ENCODE peak calls at places on chromosomes 2 and 18, in four cellular contexts. W, J, C and O are unnamed samples.

GRCh38 chr2:122135353-122135947 is 380.0 kb downstream of the TSN start:
- DNase-seq in W (no peak), J (no peak), C (peak; percentile 69), O (no peak)

GRCh38 chr18:47260138-47260923 is 8.9 kb upstream of the SKOR2 start:
- DNase-seq in C (peak; percentile 32), J (no peak), W (no peak), O (no peak)

GRCh38 chr18:49814147-49814499 is 790 bp upstream of the ACAA2 start:
- DNase-seq in J (peak; percentile 30), C (peak; percentile 26), W (no peak), O (no peak)

GRCh38 chr18:7177131-7177744 is 53.7 kb upstream of the LRRC30 start:
- DNase-seq in W (no peak), C (peak; percentile 63), J (no peak), O (peak; percentile 32)

GRCh38 chr2:231397011-231397927 is 1.8 kb downstream of the B3GNT7 start:
- DNase-seq in W (no peak), C (peak; percentile 3), J (no peak), O (no peak)

GRCh38 chr2:95344208-95344570 is 47.0 kb downstream of the KCNIP3 start:
- DNase-seq in W (no peak), C (no peak), J (no peak), O (no peak)

GRCh38 chr18:57084331-57085298 is 62.3 kb upstream of the BOD1L2 start:
- DNase-seq in W (peak; percentile 62), C (no peak), J (peak; percentile 68), O (peak; percentile 35)

GRCh38 chr2:191222507-191222906 is 22.7 kb upstream of the MYO1B start:
- DNase-seq in J (peak; percentile 6), C (no peak), W (no peak), O (no peak)

GRCh38 chr18:37393945-37394609 is 171.5 kb downstream of the CELF4 start:
- DNase-seq in C (peak; percentile 77), W (no peak), J (no peak), O (no peak)

GRCh38 chr2:190867182-190867581 is 13.4 kb upstream of the GLS start:
- DNase-seq in W (no peak), C (no peak), J (no peak), O (no peak)

GRCh38 chr2:188050716-188051115 is 241.0 kb upstream of the GULP1 start:
- DNase-seq in J (no peak), C (no peak), W (no peak), O (no peak)

GRCh38 chr2:117359266-117359970 is 455.1 kb upstream of the DDX18 start:
- DNase-seq in W (no peak), C (no peak), J (no peak), O (no peak)

GRCh38 chr2:120716641-120717585 is 18.8 kb upstream of the GLI2 start:
- DNase-seq in C (no peak), J (no peak), W (no peak), O (no peak)

GRCh38 chr2:38933653-38934052 is 44.0 kb downstream of the ARHGEF33 start:
- DNase-seq in W (no peak), J (no peak), C (no peak), O (no peak)

GRCh38 chr2:99198103-99198841 is 17.3 kb downstream of the MRPL30 start:
- DNase-seq in C (no peak), W (no peak), J (no peak), O (no peak)

GRCh38 chr2:54461251-54461650 is 5.1 kb downstream of the SPTBN1 start:
- DNase-seq in J (no peak), C (no peak), W (no peak), O (no peak)

GRCh38 chr2:226423498-226423960 is 376.1 kb downstream of the IRS1 start:
- DNase-seq in J (peak; percentile 75), C (no peak), W (no peak), O (peak; percentile 1)

GRCh38 chr2:112065966-112066365 is 10.9 kb downstream of the TMEM87B start:
- DNase-seq in J (no peak), W (no peak), C (no peak), O (no peak)

GRCh38 chr2:206158563-206159345 is 490 bp downstream of the NDUFS1 start:
- DNase-seq in J (no peak), W (no peak), C (no peak), O (no peak)

GRCh38 chr2:3320910-3321605 is 56.6 kb downstream of the EIPR1 start:
- DNase-seq in W (no peak), J (no peak), C (no peak), O (no peak)

GRCh38 chr18:59691046-59691395 is 6.2 kb downstream of the CCBE1 start:
- DNase-seq in J (no peak), C (no peak), W (no peak), O (no peak)

GRCh38 chr2:226797989-226798421 is 1.6 kb downstream of the IRS1 start:
- DNase-seq in W (no peak), C (no peak), J (no peak), O (no peak)

GRCh38 chr2:225091336-225091735 is 49.1 kb upstream of the DOCK10 start:
- DNase-seq in J (no peak), C (no peak), W (no peak), O (no peak)

GRCh38 chr2:209556354-209556961 is 132.6 kb downstream of the MAP2 start:
- DNase-seq in W (no peak), C (no peak), J (no peak), O (peak; percentile 2)

GRCh38 chr18:58576641-58577251 is 52.1 kb downstream of the ALPK2 start:
- DNase-seq in C (no peak), J (no peak), W (no peak), O (no peak)

GRCh38 chr2:226445216-226445861 is 354.3 kb downstream of the IRS1 start:
- DNase-seq in C (no peak), J (no peak), W (no peak), O (no peak)

GRCh38 chr2:95041824-95042442 is 16.4 kb downstream of the MAL start:
- DNase-seq in J (no peak), W (no peak), C (no peak), O (no peak)

GRCh38 chr2:129923265-129924141 is 56.0 kb upstream of the RAB6C start:
- DNase-seq in W (no peak), C (peak; percentile 39), J (peak; percentile 4), O (no peak)

GRCh38 chr18:55863876-55864275 is 275.9 kb upstream of the TCF4 start:
- DNase-seq in C (no peak), W (no peak), J (no peak), O (no peak)

GRCh38 chr2:70321377-70321776 is 19.5 kb upstream of the FAM136A start:
- DNase-seq in W (no peak), J (no peak), C (no peak), O (no peak)

GRCh38 chr2:68365087-68365486 is at the start of gene PLEK:
- DNase-seq in W (no peak), J (peak; percentile 95), C (no peak), O (no peak)
- TF ChIP-seq POLR2AphosphoS5 in W (peak; percentile 98), J (peak; percentile 100), C (no peak), O (peak; percentile 96)

GRCh38 chr2:101776172-101777043 is 78.9 kb downstream of the MAP4K4 start:
- DNase-seq in W (no peak), C (peak; percentile 53), J (no peak), O (no peak)

GRCh38 chr2:101778102-101778501 is 80.6 kb downstream of the MAP4K4 start:
- DNase-seq in W (no peak), J (no peak), C (no peak), O (no peak)

GRCh38 chr2:101779190-101779589 is 81.7 kb downstream of the MAP4K4 start:
- DNase-seq in W (no peak), C (no peak), J (no peak), O (no peak)

GRCh38 chr2:101775636-101776035 is 78.1 kb downstream of the MAP4K4 start:
- DNase-seq in J (no peak), C (no peak), W (no peak), O (no peak)

GRCh38 chr2:101777337-101777736 is 79.8 kb downstream of the MAP4K4 start:
- DNase-seq in J (no peak), C (no peak), W (no peak), O (no peak)
- TF ChIP-seq SPI1 in J (no peak), C (no peak), W (no peak), O (no peak)

GRCh38 chr2:208000701-208001395 is 24.5 kb downstream of the PLEKHM3 start:
- DNase-seq in J (no peak), W (no peak), C (no peak), O (no peak)
- TF ChIP-seq POLR2AphosphoS5 in J (no peak), W (no peak), C (no peak), O (no peak)

DNA sequence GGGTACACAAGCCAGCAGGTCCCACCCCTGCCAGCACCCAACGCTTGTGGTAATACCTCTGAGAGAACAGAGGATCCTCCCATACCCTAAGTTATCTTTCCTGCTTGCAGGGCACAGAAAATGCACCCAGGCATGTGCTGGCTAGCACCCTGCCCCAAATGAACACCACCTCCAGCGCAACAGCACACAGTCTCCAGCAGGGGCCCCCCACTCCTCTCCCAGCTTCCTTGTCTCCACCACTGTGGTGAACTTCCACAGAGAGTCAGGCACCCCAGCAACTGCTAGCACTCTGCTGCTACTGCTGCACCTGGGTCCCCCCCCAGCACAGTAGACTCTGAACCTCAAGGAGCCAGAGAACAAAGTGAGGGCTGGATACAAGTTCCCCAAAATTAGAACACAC is 216.8 kb upstream of the CNTNAP5 start:
- DNase-seq in C (no peak), W (no peak), J (no peak), O (no peak)
- TF ChIP-seq SPI1 in C (no peak), W (no peak), J (no peak), O (no peak)

GRCh38 chr2:636649-637405 is 40.4 kb downstream of the TMEM18 start:
- DNase-seq in W (no peak), J (no peak), C (peak; percentile 56), O (peak; percentile 50)
- TF ChIP-seq POLR2AphosphoS5 in W (no peak), J (no peak), C (no peak), O (no peak)

DNA sequence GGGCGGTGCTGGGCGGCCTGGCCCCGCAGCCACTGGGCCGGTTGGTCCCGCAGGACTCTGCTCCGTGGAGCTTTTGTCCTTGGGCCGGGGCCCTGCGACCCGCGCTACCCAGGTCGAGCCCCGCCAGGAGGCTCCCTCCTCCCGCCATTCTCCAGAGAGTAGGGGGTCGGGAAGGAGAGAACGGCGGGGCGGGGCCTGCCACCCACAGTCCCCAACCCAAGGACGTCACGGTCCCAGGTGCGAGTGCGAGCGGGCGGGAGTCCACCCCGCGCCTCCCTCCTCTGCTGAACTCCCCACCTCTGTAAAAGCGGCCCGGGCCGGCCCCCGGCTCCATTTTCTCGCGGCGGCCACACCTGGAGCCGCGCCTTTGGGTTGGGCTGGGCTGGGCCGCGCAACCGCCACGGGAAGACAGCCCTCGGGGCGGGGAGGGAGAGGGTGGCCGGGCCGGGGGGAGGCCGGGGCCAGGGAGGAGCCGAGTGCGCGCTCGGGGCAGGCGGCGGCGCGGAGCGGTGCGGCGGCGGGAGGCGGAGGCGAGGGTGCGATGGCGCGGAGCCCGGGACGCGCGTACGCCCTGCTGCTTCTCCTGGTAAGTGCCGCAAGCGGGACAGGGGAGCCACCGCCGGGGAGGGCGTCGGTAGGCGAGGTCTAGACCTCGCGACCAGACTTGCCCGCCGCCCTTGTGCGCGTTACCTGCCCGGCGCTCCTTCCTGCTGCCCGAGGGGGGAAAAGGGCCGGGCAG is at the start of gene DSG2:
- DNase-seq in J (no peak), W (no peak), C (peak; percentile 90), O (peak; percentile 74)
- TF ChIP-seq SPI1 in J (no peak), W (no peak), C (no peak), O (no peak)